ENCODE peak calls at places on chromosomes 3 and 15, in six cellular contexts. One of them, this sample, is unnamed.

GRCh38 chr3:127458698-127459097 is 131.8 kb downstream of the TPRA1 start:
- DNase-seq in left ventricle myocardium inferior: no peak
- DNase-seq in mesothelial cell of epicardium: peak
- DNase-seq in progenitor cell of endocrine pancreas: peak
- DNase-seq in WTC11: peak
- DNase-seq in tibial artery: no peak
- DNase-seq in this sample: peak

GRCh38 chr15:41878355-41878699 is 15.5 kb downstream of the SPTBN5 start:
- DNase-seq in left ventricle myocardium inferior: peak
- DNase-seq in mesothelial cell of epicardium: no peak
- DNase-seq in progenitor cell of endocrine pancreas: no peak
- DNase-seq in WTC11: no peak
- DNase-seq in tibial artery: no peak
- DNase-seq in this sample: no peak

GRCh38 chr3:151198849-151199248 is 4.2 kb downstream of the GPR171 start:
- DNase-seq in left ventricle myocardium inferior: no peak
- DNase-seq in mesothelial cell of epicardium: no peak
- DNase-seq in progenitor cell of endocrine pancreas: no peak
- DNase-seq in WTC11: no peak
- DNase-seq in tibial artery: no peak
- DNase-seq in this sample: no peak

GRCh38 chr15:58686286-58686685 is 63.2 kb downstream of the ADAM10 start:
- DNase-seq in left ventricle myocardium inferior: no peak
- DNase-seq in mesothelial cell of epicardium: no peak
- DNase-seq in progenitor cell of endocrine pancreas: no peak
- DNase-seq in WTC11: peak
- DNase-seq in tibial artery: no peak
- DNase-seq in this sample: no peak

GRCh38 chr3:128572644-128573105 is 77.9 kb downstream of the RPN1 start:
- DNase-seq in left ventricle myocardium inferior: no peak
- DNase-seq in mesothelial cell of epicardium: no peak
- DNase-seq in progenitor cell of endocrine pancreas: no peak
- DNase-seq in WTC11: peak
- DNase-seq in tibial artery: no peak
- DNase-seq in this sample: no peak

GRCh38 chr3:8499181-8499611 is 2.4 kb upstream of the LMCD1 start:
- DNase-seq in left ventricle myocardium inferior: no peak
- DNase-seq in mesothelial cell of epicardium: no peak
- DNase-seq in progenitor cell of endocrine pancreas: no peak
- DNase-seq in WTC11: peak
- DNase-seq in tibial artery: no peak
- DNase-seq in this sample: peak

GRCh38 chr15:27853624-27854455 is 245.3 kb downstream of the OCA2 start:
- DNase-seq in left ventricle myocardium inferior: no peak
- DNase-seq in mesothelial cell of epicardium: no peak
- DNase-seq in progenitor cell of endocrine pancreas: no peak
- DNase-seq in WTC11: no peak
- DNase-seq in tibial artery: no peak
- DNase-seq in this sample: no peak

GRCh38 chr3:118808743-118809142 is 225.9 kb downstream of the IGSF11 start:
- DNase-seq in left ventricle myocardium inferior: no peak
- DNase-seq in mesothelial cell of epicardium: no peak
- DNase-seq in progenitor cell of endocrine pancreas: no peak
- DNase-seq in WTC11: no peak
- DNase-seq in tibial artery: no peak
- DNase-seq in this sample: no peak

GRCh38 chr3:99669879-99670555 is 31.6 kb downstream of the COL8A1 start:
- DNase-seq in left ventricle myocardium inferior: no peak
- DNase-seq in mesothelial cell of epicardium: no peak
- DNase-seq in progenitor cell of endocrine pancreas: no peak
- DNase-seq in WTC11: no peak
- DNase-seq in tibial artery: no peak
- DNase-seq in this sample: no peak

GRCh38 chr3:132622756-132623155 is 25.7 kb downstream of the ACKR4 start:
- DNase-seq in left ventricle myocardium inferior: no peak
- DNase-seq in mesothelial cell of epicardium: no peak
- DNase-seq in progenitor cell of endocrine pancreas: no peak
- DNase-seq in WTC11: no peak
- DNase-seq in tibial artery: no peak
- DNase-seq in this sample: no peak

GRCh38 chr15:49045691-49046112 is 544 bp downstream of the SECISBP2L start:
- DNase-seq in left ventricle myocardium inferior: no peak
- DNase-seq in mesothelial cell of epicardium: no peak
- DNase-seq in progenitor cell of endocrine pancreas: no peak
- DNase-seq in WTC11: no peak
- DNase-seq in tibial artery: no peak
- DNase-seq in this sample: no peak

GRCh38 chr15:47744496-47744895 is 27.2 kb downstream of the SEMA6D start:
- DNase-seq in left ventricle myocardium inferior: no peak
- DNase-seq in mesothelial cell of epicardium: no peak
- DNase-seq in progenitor cell of endocrine pancreas: no peak
- DNase-seq in WTC11: no peak
- DNase-seq in tibial artery: no peak
- DNase-seq in this sample: no peak

GRCh38 chr3:10442151-10442795 is 63.1 kb downstream of the ATP2B2 start:
- DNase-seq in left ventricle myocardium inferior: no peak
- DNase-seq in mesothelial cell of epicardium: no peak
- DNase-seq in progenitor cell of endocrine pancreas: no peak
- DNase-seq in WTC11: no peak
- DNase-seq in tibial artery: no peak
- DNase-seq in this sample: no peak

GRCh38 chr3:123409443-123410148 is 39.3 kb downstream of the ADCY5 start:
- DNase-seq in left ventricle myocardium inferior: no peak
- DNase-seq in mesothelial cell of epicardium: no peak
- DNase-seq in progenitor cell of endocrine pancreas: peak
- DNase-seq in WTC11: no peak
- DNase-seq in tibial artery: no peak
- DNase-seq in this sample: no peak

GRCh38 chr15:57198654-57199241 is 177.6 kb upstream of the CGNL1 start:
- DNase-seq in left ventricle myocardium inferior: no peak
- DNase-seq in mesothelial cell of epicardium: no peak
- DNase-seq in progenitor cell of endocrine pancreas: no peak
- DNase-seq in WTC11: peak
- DNase-seq in tibial artery: no peak
- DNase-seq in this sample: no peak

GRCh38 chr3:20552605-20553275 is 366.7 kb upstream of the SGO1 start:
- DNase-seq in left ventricle myocardium inferior: no peak
- DNase-seq in mesothelial cell of epicardium: no peak
- DNase-seq in progenitor cell of endocrine pancreas: no peak
- DNase-seq in WTC11: no peak
- DNase-seq in tibial artery: no peak
- DNase-seq in this sample: no peak
- TF ChIP-seq CTCF in left ventricle myocardium inferior: no peak
- TF ChIP-seq CTCF in mesothelial cell of epicardium: no peak
- TF ChIP-seq CTCF in progenitor cell of endocrine pancreas: no peak
- TF ChIP-seq CTCF in WTC11: no peak
- TF ChIP-seq CTCF in tibial artery: no peak
- TF ChIP-seq CTCF in this sample: no peak

DNA sequence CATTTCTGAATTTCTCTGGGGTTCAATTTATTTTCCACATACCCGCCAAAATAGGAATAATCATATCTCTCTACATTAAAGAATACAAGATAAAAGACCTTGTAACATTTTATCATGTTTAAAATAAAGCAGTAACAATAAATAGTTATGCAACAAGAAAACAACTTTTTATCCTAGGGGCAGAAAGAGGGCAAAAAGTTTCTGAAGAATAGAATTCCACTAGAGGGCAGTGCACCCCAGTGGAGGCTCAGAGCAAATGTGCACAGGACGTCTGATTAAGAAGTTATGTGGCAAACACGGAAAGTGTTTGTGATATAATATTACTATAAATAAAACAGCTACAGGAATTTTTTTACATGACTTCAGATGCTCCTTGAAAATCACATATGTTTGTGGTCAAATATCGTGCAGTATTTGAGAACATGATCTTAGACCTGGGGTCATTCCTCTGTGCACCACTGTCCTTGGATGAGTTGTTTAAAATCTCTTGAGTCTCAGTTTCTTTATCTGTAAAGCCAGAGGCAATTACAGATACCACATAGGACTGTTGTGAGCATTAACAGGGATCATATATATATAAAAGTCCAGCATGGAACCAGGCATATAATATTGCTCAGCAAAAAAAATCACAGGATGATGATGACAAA is 13.2 kb upstream of the PIK3R4 start:
- DNase-seq in left ventricle myocardium inferior: no peak
- DNase-seq in mesothelial cell of epicardium: peak
- DNase-seq in progenitor cell of endocrine pancreas: no peak
- DNase-seq in WTC11: peak
- DNase-seq in tibial artery: no peak
- DNase-seq in this sample: peak
- TF ChIP-seq CTCF in left ventricle myocardium inferior: peak
- TF ChIP-seq CTCF in mesothelial cell of epicardium: peak
- TF ChIP-seq CTCF in progenitor cell of endocrine pancreas: peak
- TF ChIP-seq CTCF in WTC11: peak
- TF ChIP-seq CTCF in tibial artery: peak
- TF ChIP-seq CTCF in this sample: peak

GRCh38 chr15:63701365-63701764 is 104.2 kb downstream of the FBXL22 start:
- DNase-seq in left ventricle myocardium inferior: no peak
- DNase-seq in mesothelial cell of epicardium: no peak
- DNase-seq in progenitor cell of endocrine pancreas: no peak
- DNase-seq in WTC11: no peak
- DNase-seq in tibial artery: no peak
- DNase-seq in this sample: no peak
- TF ChIP-seq CTCF in left ventricle myocardium inferior: peak
- TF ChIP-seq CTCF in mesothelial cell of epicardium: no peak
- TF ChIP-seq CTCF in progenitor cell of endocrine pancreas: no peak
- TF ChIP-seq CTCF in WTC11: no peak
- TF ChIP-seq CTCF in tibial artery: no peak
- TF ChIP-seq CTCF in this sample: no peak

GRCh38 chr3:125054436-125055164 is 1.2 kb downstream of the HEG1 start:
- DNase-seq in left ventricle myocardium inferior: no peak
- DNase-seq in mesothelial cell of epicardium: no peak
- DNase-seq in progenitor cell of endocrine pancreas: no peak
- DNase-seq in WTC11: no peak
- DNase-seq in tibial artery: no peak
- DNase-seq in this sample: no peak

GRCh38 chr3:125057186-125057850 is 1.5 kb upstream of the HEG1 start:
- DNase-seq in left ventricle myocardium inferior: no peak
- DNase-seq in mesothelial cell of epicardium: no peak
- DNase-seq in progenitor cell of endocrine pancreas: no peak
- DNase-seq in WTC11: no peak
- DNase-seq in tibial artery: no peak
- DNase-seq in this sample: no peak

GRCh38 chr3:125055913-125056705 is at the start of gene HEG1:
- DNase-seq in left ventricle myocardium inferior: peak
- DNase-seq in mesothelial cell of epicardium: peak
- DNase-seq in progenitor cell of endocrine pancreas: peak
- DNase-seq in WTC11: peak
- DNase-seq in tibial artery: peak
- DNase-seq in this sample: peak

GRCh38 chr3:125053304-125053699 is 2.5 kb downstream of the HEG1 start:
- DNase-seq in left ventricle myocardium inferior: no peak
- DNase-seq in mesothelial cell of epicardium: no peak
- DNase-seq in progenitor cell of endocrine pancreas: no peak
- DNase-seq in WTC11: no peak
- DNase-seq in tibial artery: no peak
- DNase-seq in this sample: no peak

GRCh38 chr3:125055165-125055912 is 458 bp downstream of the HEG1 start:
- DNase-seq in left ventricle myocardium inferior: peak
- DNase-seq in mesothelial cell of epicardium: peak
- DNase-seq in progenitor cell of endocrine pancreas: peak
- DNase-seq in WTC11: no peak
- DNase-seq in tibial artery: no peak
- DNase-seq in this sample: no peak
- TF ChIP-seq CTCF in left ventricle myocardium inferior: no peak
- TF ChIP-seq CTCF in mesothelial cell of epicardium: no peak
- TF ChIP-seq CTCF in progenitor cell of endocrine pancreas: no peak
- TF ChIP-seq CTCF in WTC11: no peak
- TF ChIP-seq CTCF in tibial artery: no peak
- TF ChIP-seq CTCF in this sample: no peak

GRCh38 chr3:51975857-51976549 is 1.1 kb downstream of the ABHD14A start:
- DNase-seq in left ventricle myocardium inferior: peak
- DNase-seq in mesothelial cell of epicardium: peak
- DNase-seq in progenitor cell of endocrine pancreas: peak
- DNase-seq in WTC11: peak
- DNase-seq in tibial artery: peak
- DNase-seq in this sample: peak
- TF ChIP-seq CTCF in left ventricle myocardium inferior: no peak
- TF ChIP-seq CTCF in mesothelial cell of epicardium: no peak
- TF ChIP-seq CTCF in progenitor cell of endocrine pancreas: peak
- TF ChIP-seq CTCF in WTC11: no peak
- TF ChIP-seq CTCF in tibial artery: no peak
- TF ChIP-seq CTCF in this sample: peak

GRCh38 chr3:73623996-73624362 is 762 bp downstream of the PDZRN3 start:
- DNase-seq in left ventricle myocardium inferior: peak
- DNase-seq in mesothelial cell of epicardium: peak
- DNase-seq in progenitor cell of endocrine pancreas: peak
- DNase-seq in WTC11: peak
- DNase-seq in tibial artery: peak
- DNase-seq in this sample: peak
- TF ChIP-seq CTCF in left ventricle myocardium inferior: peak
- TF ChIP-seq CTCF in mesothelial cell of epicardium: no peak
- TF ChIP-seq CTCF in progenitor cell of endocrine pancreas: peak
- TF ChIP-seq CTCF in WTC11: no peak
- TF ChIP-seq CTCF in tibial artery: peak
- TF ChIP-seq CTCF in this sample: peak

GRCh38 chr3:188052229-188052965 is 101.6 kb upstream of the LPP start:
- DNase-seq in left ventricle myocardium inferior: peak
- DNase-seq in mesothelial cell of epicardium: peak
- DNase-seq in progenitor cell of endocrine pancreas: peak
- DNase-seq in WTC11: peak
- DNase-seq in tibial artery: peak
- DNase-seq in this sample: peak
- TF ChIP-seq CTCF in left ventricle myocardium inferior: peak
- TF ChIP-seq CTCF in mesothelial cell of epicardium: no peak
- TF ChIP-seq CTCF in progenitor cell of endocrine pancreas: peak
- TF ChIP-seq CTCF in WTC11: no peak
- TF ChIP-seq CTCF in tibial artery: peak
- TF ChIP-seq CTCF in this sample: peak

GRCh38 chr3:37307321-37307720 is 132.9 kb upstream of the LRRFIP2 start:
- DNase-seq in left ventricle myocardium inferior: no peak
- DNase-seq in mesothelial cell of epicardium: no peak
- DNase-seq in progenitor cell of endocrine pancreas: no peak
- DNase-seq in WTC11: no peak
- DNase-seq in tibial artery: no peak
- DNase-seq in this sample: no peak

GRCh38 chr3:37309945-37310665 is 135.7 kb upstream of the LRRFIP2 start:
- DNase-seq in left ventricle myocardium inferior: no peak
- DNase-seq in mesothelial cell of epicardium: no peak
- DNase-seq in progenitor cell of endocrine pancreas: no peak
- DNase-seq in WTC11: no peak
- DNase-seq in tibial artery: no peak
- DNase-seq in this sample: no peak

GRCh38 chr3:37310666-37311050 is 136.3 kb upstream of the LRRFIP2 start:
- DNase-seq in left ventricle myocardium inferior: no peak
- DNase-seq in mesothelial cell of epicardium: no peak
- DNase-seq in progenitor cell of endocrine pancreas: no peak
- DNase-seq in WTC11: no peak
- DNase-seq in tibial artery: no peak
- DNase-seq in this sample: no peak

GRCh38 chr3:37308247-37308646 is 133.9 kb upstream of the LRRFIP2 start:
- DNase-seq in left ventricle myocardium inferior: no peak
- DNase-seq in mesothelial cell of epicardium: no peak
- DNase-seq in progenitor cell of endocrine pancreas: no peak
- DNase-seq in WTC11: no peak
- DNase-seq in tibial artery: no peak
- DNase-seq in this sample: no peak
- TF ChIP-seq CTCF in left ventricle myocardium inferior: peak
- TF ChIP-seq CTCF in mesothelial cell of epicardium: peak
- TF ChIP-seq CTCF in progenitor cell of endocrine pancreas: peak
- TF ChIP-seq CTCF in WTC11: no peak
- TF ChIP-seq CTCF in tibial artery: peak
- TF ChIP-seq CTCF in this sample: peak

GRCh38 chr15:91268510-91268909 is 168.5 kb downstream of the SV2B start:
- DNase-seq in left ventricle myocardium inferior: no peak
- DNase-seq in mesothelial cell of epicardium: no peak
- DNase-seq in progenitor cell of endocrine pancreas: no peak
- DNase-seq in WTC11: peak
- DNase-seq in tibial artery: no peak
- DNase-seq in this sample: no peak
- TF ChIP-seq CTCF in left ventricle myocardium inferior: peak
- TF ChIP-seq CTCF in mesothelial cell of epicardium: no peak
- TF ChIP-seq CTCF in progenitor cell of endocrine pancreas: peak
- TF ChIP-seq CTCF in WTC11: peak
- TF ChIP-seq CTCF in tibial artery: no peak
- TF ChIP-seq CTCF in this sample: peak